ENCODE peak calls at places on chromosomes 13 and 19, in ten cellular contexts. C, Y, S, N, R, X, F, G, J and O are unnamed samples.

GRCh38 chr13:64912141-64912540 is 2318.0 kb downstream of the PCDH9 start:
- DNase-seq in R (peak), X (no peak), N (no peak), C (peak), S (no peak), J (no peak), F (no peak), G (no peak), Y (no peak), O (peak)

GRCh38 chr13:75617230-75617629 is 18.9 kb upstream of the LMO7 start:
- DNase-seq in C (no peak), F (no peak), J (no peak), Y (no peak), X (no peak), N (no peak), R (no peak), G (no peak), S (no peak), O (no peak)

GRCh38 chr19:48239582-48240141 is 16.1 kb downstream of the CARD8 start:
- DNase-seq in S (peak), R (no peak), F (no peak), C (peak), J (no peak), N (no peak), X (no peak), G (no peak), Y (no peak), O (peak)

GRCh38 chr13:104011505-104012270 is 945.5 kb upstream of the SLC10A2 start:
- DNase-seq in R (no peak), J (peak), X (no peak), G (peak), C (no peak), F (no peak), S (no peak), Y (no peak), N (no peak), O (no peak)

GRCh38 chr13:34816543-34816942 is 125.5 kb upstream of the NBEA start:
- DNase-seq in Y (no peak), S (no peak), J (no peak), G (no peak), X (no peak), C (no peak), F (no peak), R (peak), N (no peak), O (peak)

GRCh38 chr19:38656171-38656981 is 8.9 kb downstream of the ACTN4 start:
- DNase-seq in G (peak), J (no peak), Y (no peak), R (peak), F (no peak), N (no peak), S (no peak), C (peak), X (no peak), O (peak)

GRCh38 chr19:13098291-13099072 is 4.2 kb downstream of the LYL1 start:
- DNase-seq in G (no peak), R (peak), F (no peak), C (no peak), J (no peak), X (no peak), N (no peak), S (no peak), Y (no peak), O (peak)

GRCh38 chr19:30064776-30065494 is 122.9 kb downstream of the URI1 start:
- DNase-seq in X (no peak), J (no peak), Y (no peak), G (no peak), S (no peak), R (no peak), C (no peak), N (no peak), F (no peak), O (no peak)

GRCh38 chr13:113118328-113119021 is 4.1 kb upstream of the F10 start:
- DNase-seq in G (no peak), J (no peak), F (no peak), R (no peak), X (no peak), S (no peak), C (no peak), N (no peak), Y (no peak), O (no peak)

GRCh38 chr13:75929074-75929473 is 292.9 kb downstream of the LMO7 start:
- DNase-seq in J (no peak), N (no peak), X (no peak), Y (no peak), C (no peak), R (no peak), G (no peak), S (no peak), F (no peak), O (no peak)

GRCh38 chr13:65456150-65456912 is 1773.8 kb downstream of the PCDH9 start:
- DNase-seq in N (no peak), X (no peak), Y (no peak), G (no peak), R (no peak), J (no peak), S (no peak), C (no peak), F (peak), O (no peak)

GRCh38 chr13:71721117-71721516 is 145.9 kb downstream of the DACH1 start:
- DNase-seq in N (no peak), G (no peak), F (peak), C (no peak), X (peak), J (no peak), Y (no peak), R (no peak), S (no peak), O (no peak)

GRCh38 chr19:47415953-47416666 is 3.2 kb downstream of the MEIS3 start:
- DNase-seq in R (no peak), G (no peak), S (no peak), X (no peak), F (no peak), N (no peak), J (no peak), Y (no peak), C (no peak), O (no peak)

GRCh38 chr19:20153281-20153680 is 13.7 kb upstream of the ZNF486 start:
- DNase-seq in X (no peak), G (no peak), C (no peak), J (no peak), R (no peak), N (no peak), S (no peak), Y (no peak), F (no peak), O (no peak)

GRCh38 chr13:49635599-49636433 is 7.5 kb downstream of the ARL11 start:
- DNase-seq in R (peak), X (no peak), N (peak), Y (no peak), J (no peak), S (no peak), F (no peak), G (no peak), C (peak), O (peak)

GRCh38 chr13:111844222-111844671 is 222.7 kb upstream of the SOX1 start:
- DNase-seq in G (no peak), F (no peak), J (no peak), C (no peak), Y (no peak), N (no peak), X (no peak), S (no peak), R (no peak), O (no peak)

GRCh38 chr13:98393873-98394272 is 183.0 kb downstream of the STK24 start:
- DNase-seq in R (no peak), X (no peak), Y (no peak), C (no peak), S (peak), F (no peak), G (no peak), N (no peak), J (no peak), O (no peak)

GRCh38 chr19:10835089-10835753 is 791 bp downstream of the TMED1 start:
- DNase-seq in J (peak), G (peak), R (no peak), Y (no peak), N (no peak), S (no peak), C (no peak), X (no peak), F (no peak), O (no peak)

GRCh38 chr19:4297901-4298771 is 4.1 kb downstream of the TMIGD2 start:
- DNase-seq in S (no peak), G (no peak), J (no peak), F (no peak), R (no peak), Y (no peak), C (no peak), X (no peak), N (no peak), O (no peak)

GRCh38 chr19:34556500-34556899 is 74.9 kb downstream of the WTIP start:
- DNase-seq in J (peak), G (no peak), F (peak), Y (no peak), C (peak), N (peak), S (peak), X (no peak), R (peak), O (peak)

GRCh38 chr13:97280478-97280877 is 58.3 kb downstream of the MBNL2 start:
- DNase-seq in F (no peak), R (no peak), G (no peak), J (no peak), N (no peak), X (no peak), S (no peak), C (no peak), Y (no peak), O (no peak)

GRCh38 chr13:79336971-79337370 is 69.1 kb downstream of the RBM26 start:
- DNase-seq in C (no peak), X (no peak), N (no peak), J (no peak), Y (no peak), F (no peak), G (no peak), S (no peak), R (no peak), O (no peak)

GRCh38 chr19:48489608-48490216 is 20.5 kb downstream of the CYTH2 start:
- DNase-seq in S (peak), N (peak), X (no peak), R (peak), C (peak), J (peak), G (no peak), F (peak), Y (peak), O (peak)

GRCh38 chr19:11659612-11660011 is 62.3 kb downstream of the ZNF627 start:
- DNase-seq in G (no peak), J (no peak), R (peak), X (peak), N (no peak), S (no peak), Y (no peak), C (peak), F (peak), O (peak)

GRCh38 chr19:45306522-45307027 is 16.1 kb downstream of the CKM start:
- DNase-seq in C (no peak), R (no peak), S (no peak), N (no peak), G (no peak), X (no peak), Y (no peak), F (peak), J (peak), O (no peak)

GRCh38 chr13:101576452-101576851 is 124.0 kb downstream of the ITGBL1 start:
- DNase-seq in N (no peak), R (peak), G (no peak), F (no peak), X (no peak), Y (no peak), S (no peak), J (no peak), C (peak), O (peak)

GRCh38 chr19:13887039-13887438 is 10.1 kb downstream of the NANOS3 start:
- DNase-seq in F (no peak), G (no peak), S (no peak), X (no peak), N (no peak), C (no peak), J (no peak), R (no peak), Y (no peak), O (no peak)

GRCh38 chr19:16330368-16330801 is 5.8 kb downstream of the KLF2 start:
- DNase-seq in S (peak), Y (no peak), J (peak), C (peak), G (no peak), F (no peak), R (peak), N (peak), X (no peak), O (peak)

GRCh38 chr13:29522044-29522685 is 73.3 kb downstream of the SLC7A1 start:
- DNase-seq in R (peak), C (peak), F (no peak), J (no peak), X (no peak), N (no peak), Y (no peak), S (peak), G (no peak), O (peak)

GRCh38 chr13:30880756-30881155 is 25.3 kb upstream of the MEDAG start:
- DNase-seq in X (no peak), G (no peak), C (peak), J (no peak), Y (no peak), N (no peak), S (peak), F (no peak), R (peak), O (peak)

GRCh38 chr13:45370922-45371406 is 30.0 kb upstream of the TPT1 start:
- DNase-seq in G (peak), S (peak), F (no peak), X (no peak), N (peak), J (peak), C (peak), Y (peak), R (peak), O (peak)

GRCh38 chr13:24512208-24513068 is at the start of gene PARP4:
- DNase-seq in J (peak), S (peak), C (peak), R (peak), X (no peak), G (peak), N (peak), F (peak), Y (peak), O (peak)

GRCh38 chr19:19162495-19162894 is 7.6 kb downstream of the MEF2B start:
- DNase-seq in F (no peak), X (no peak), J (no peak), N (no peak), S (no peak), G (no peak), R (no peak), C (no peak), Y (no peak), O (no peak)

GRCh38 chr13:110617326-110618072 is 2.2 kb downstream of the NAXD start:
- DNase-seq in R (peak), G (peak), S (peak), F (no peak), J (no peak), Y (no peak), X (no peak), N (peak), C (peak), O (peak)

GRCh38 chr13:75797256-75797655 is 161.1 kb downstream of the LMO7 start:
- DNase-seq in Y (no peak), X (no peak), S (no peak), F (no peak), R (no peak), N (no peak), C (no peak), G (no peak), J (no peak), O (no peak)

GRCh38 chr13:109243311-109243951 is 543.0 kb downstream of the IRS2 start:
- DNase-seq in J (peak), X (no peak), N (peak), C (peak), S (peak), Y (peak), G (peak), F (no peak), R (peak), O (peak)